ENCODE peak calls at places on chromosome 17, in nine cellular contexts. K, T, Q, X, N, I, C, W and E are unnamed samples.

GRCh38 chr17:350706-351435 is 1.7 kb downstream of the RPH3AL start:
- DNase-seq in K (no peak), T (no peak), Q (peak; percentile 77), X (no peak), N (peak; percentile 27), I (no peak), C (no peak), W (no peak), E (no peak)

GRCh38 chr17:29042679-29043538 is at the start of gene PIPOX:
- DNase-seq in K (no peak), T (no peak), Q (no peak), X (peak; percentile 15), N (peak; percentile 96), I (peak; percentile 63), C (peak; percentile 54), W (peak; percentile 92), E (peak; percentile 47)

GRCh38 chr17:38914741-38915638 is 10.4 kb upstream of the LASP1NB start:
- DNase-seq in K (no peak), T (peak; percentile 36), Q (no peak), X (no peak), N (peak; percentile 74), I (no peak), C (no peak), W (no peak), E (no peak)

GRCh38 chr17:21573961-21574610 is 118.2 kb upstream of the KCNJ18 start:
- DNase-seq in K (no peak), T (no peak), Q (no peak), X (peak; percentile 68), N (no peak), I (no peak), C (no peak), W (no peak), E (no peak)

GRCh38 chr17:74160656-74161500 is 42.6 kb upstream of the RPL38 start:
- DNase-seq in K (no peak), T (no peak), Q (no peak), X (no peak), N (peak; percentile 20), I (no peak), C (no peak), W (no peak), E (no peak)

GRCh38 chr17:60629120-60629519 is 29.1 kb downstream of the PPM1D start:
- DNase-seq in K (no peak), T (no peak), Q (no peak), X (no peak), N (no peak), I (no peak), C (no peak), W (no peak), E (no peak)

GRCh38 chr17:39573447-39574298 is 34.0 kb downstream of the NEUROD2 start:
- DNase-seq in K (peak; percentile 27), T (peak; percentile 86), Q (peak; percentile 63), X (peak; percentile 58), N (peak; percentile 83), I (no peak), C (no peak), W (peak; percentile 82), E (no peak)

GRCh38 chr17:81994593-81995462 is 17.4 kb downstream of the ASPSCR1 start:
- DNase-seq in K (no peak), T (no peak), Q (no peak), X (no peak), N (no peak), I (no peak), C (no peak), W (no peak), E (no peak)

GRCh38 chr17:63140255-63140654 is 174.2 kb downstream of the TANC2 start:
- DNase-seq in K (no peak), T (no peak), Q (peak; percentile 18), X (peak; percentile 58), N (no peak), I (no peak), C (no peak), W (no peak), E (peak; percentile 88)

GRCh38 chr17:63139356-63139755 is 173.3 kb downstream of the TANC2 start:
- DNase-seq in K (no peak), T (no peak), Q (no peak), X (no peak), N (no peak), I (no peak), C (no peak), W (no peak), E (no peak)

GRCh38 chr17:63138713-63139112 is 172.7 kb downstream of the TANC2 start:
- DNase-seq in K (no peak), T (no peak), Q (no peak), X (peak; percentile 57), N (no peak), I (no peak), C (no peak), W (no peak), E (no peak)

GRCh38 chr17:63137163-63137562 is 171.1 kb downstream of the TANC2 start:
- DNase-seq in K (no peak), T (no peak), Q (no peak), X (no peak), N (no peak), I (no peak), C (no peak), W (no peak), E (no peak)

GRCh38 chr17:63142836-63143235 is 176.8 kb downstream of the TANC2 start:
- DNase-seq in K (no peak), T (no peak), Q (no peak), X (no peak), N (no peak), I (no peak), C (no peak), W (no peak), E (no peak)
- H2AFZ ChIP-seq in K (no peak overlapping the region), T (no peak overlapping the region), Q (no peak overlapping the region), X (no peak overlapping the region), N (no peak overlapping the region), I (no peak overlapping the region), C (no peak overlapping the region), W (no peak overlapping the region), E (no peak overlapping the region)

DNA sequence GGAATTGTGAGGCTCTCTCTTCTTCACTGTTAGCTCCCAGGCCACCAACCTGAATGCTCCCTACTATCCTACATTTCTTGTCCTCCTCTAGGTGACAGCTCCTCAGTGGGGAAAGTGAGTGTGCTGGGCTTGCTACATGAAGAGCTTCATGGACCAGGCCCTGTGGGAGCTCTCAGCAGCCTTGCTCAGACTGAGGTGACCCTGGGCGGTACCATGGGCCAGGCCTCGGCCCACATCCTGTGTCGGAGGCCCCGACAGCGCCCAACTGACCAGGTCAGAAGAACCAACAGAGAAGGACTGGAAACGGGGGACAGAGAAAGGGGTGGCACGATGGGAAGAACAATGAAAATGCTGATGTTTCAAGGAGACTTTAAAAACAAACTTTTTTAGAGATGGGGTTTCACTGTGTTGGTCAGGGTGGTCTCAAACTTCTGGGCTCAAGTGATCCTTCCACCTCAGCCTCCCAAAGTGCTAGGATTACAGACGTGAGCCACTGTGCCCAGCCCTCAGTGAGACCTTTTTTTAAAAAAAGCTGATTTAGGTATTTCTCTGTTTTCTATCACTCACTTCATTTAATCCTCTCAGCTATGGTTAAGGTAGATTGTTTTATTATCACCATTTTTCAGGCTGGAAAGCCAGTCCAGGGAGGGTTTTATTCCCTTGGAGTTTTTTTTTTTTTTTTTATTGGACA is 4.9 kb downstream of the ELP5 start:
- DNase-seq in K (no peak), T (no peak), Q (no peak), X (no peak), N (no peak), I (no peak), C (no peak), W (no peak), E (no peak)
- H3K27ac ChIP-seq in K (peak overlapping the region; percentile 16), T (no peak overlapping the region), Q (no peak overlapping the region), X (no peak overlapping the region), N (no peak overlapping the region), I (no peak overlapping the region), C (no peak overlapping the region), W (no peak overlapping the region), E (no peak overlapping the region)

DNA sequence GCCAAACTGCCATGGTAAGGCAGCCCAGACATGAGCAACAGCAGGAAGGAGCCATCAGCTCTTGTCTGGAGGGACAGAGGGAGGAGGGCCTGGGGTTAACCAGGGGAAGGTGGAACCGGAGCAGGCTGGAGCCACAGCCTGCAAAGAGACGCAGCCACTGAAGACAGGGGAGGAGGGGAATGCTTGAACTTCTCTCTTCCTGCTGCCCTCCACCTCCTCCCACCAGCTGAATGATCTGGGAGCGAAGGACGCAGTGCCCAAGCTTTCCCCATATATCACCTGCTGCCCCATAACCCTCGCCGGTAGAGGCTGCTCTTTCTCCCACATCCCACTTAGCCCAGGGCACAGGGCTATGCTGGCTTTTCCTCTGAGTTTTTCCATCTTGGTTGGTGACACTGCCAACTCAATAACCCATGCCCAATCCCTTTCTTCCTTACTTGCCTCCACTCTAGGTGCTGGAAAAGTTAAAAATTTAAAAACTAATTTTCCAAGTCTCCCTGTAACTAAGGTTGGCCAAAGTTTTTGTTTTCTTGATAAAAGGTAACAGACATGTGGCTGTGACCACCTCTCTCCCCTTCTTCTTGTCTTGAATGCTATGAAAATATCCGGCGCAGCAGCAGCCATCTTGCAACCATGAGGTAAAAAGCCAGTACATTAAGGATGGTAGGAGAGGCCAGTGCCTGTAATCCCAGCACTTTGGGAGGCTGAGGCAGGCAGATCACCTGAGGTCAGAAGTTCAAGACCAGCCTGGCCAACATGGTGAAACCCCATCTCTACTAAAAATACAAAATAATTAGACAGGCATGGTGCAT is 21.8 kb upstream of the CACNG4 start:
- DNase-seq in K (no peak), T (no peak), Q (no peak), X (no peak), N (no peak), I (no peak), C (no peak), W (no peak), E (no peak)
- H2AFZ ChIP-seq in K (no peak overlapping the region), T (no peak overlapping the region), Q (no peak overlapping the region), X (no peak overlapping the region), N (no peak overlapping the region), I (peak overlapping the region; percentile 72), C (no peak overlapping the region), W (no peak overlapping the region), E (no peak overlapping the region)

GRCh38 chr17:41785876-41786226 is 660 bp downstream of the JUP start:
- DNase-seq in K (no peak), T (peak; percentile 65), Q (peak; percentile 77), X (no peak), N (peak; percentile 87), I (no peak), C (no peak), W (peak; percentile 57), E (peak; percentile 6)

GRCh38 chr17:41785091-41785875 is 1.2 kb downstream of the JUP start:
- DNase-seq in K (no peak), T (peak; percentile 45), Q (peak; percentile 11), X (no peak), N (peak; percentile 97), I (peak; percentile 90), C (peak; percentile 73), W (peak; percentile 94), E (no peak)

GRCh38 chr17:41786227-41787020 is at the start of gene JUP:
- DNase-seq in K (peak; percentile 99), T (peak; percentile 98), Q (peak; percentile 98), X (peak; percentile 99), N (peak; percentile 100), I (peak; percentile 99), C (peak; percentile 99), W (peak; percentile 100), E (peak; percentile 100)

GRCh38 chr17:41784207-41784744 is 2.2 kb downstream of the JUP start:
- DNase-seq in K (peak; percentile 69), T (peak; percentile 89), Q (peak; percentile 66), X (peak; percentile 71), N (peak; percentile 86), I (no peak), C (no peak), W (peak; percentile 76), E (no peak)

DNA sequence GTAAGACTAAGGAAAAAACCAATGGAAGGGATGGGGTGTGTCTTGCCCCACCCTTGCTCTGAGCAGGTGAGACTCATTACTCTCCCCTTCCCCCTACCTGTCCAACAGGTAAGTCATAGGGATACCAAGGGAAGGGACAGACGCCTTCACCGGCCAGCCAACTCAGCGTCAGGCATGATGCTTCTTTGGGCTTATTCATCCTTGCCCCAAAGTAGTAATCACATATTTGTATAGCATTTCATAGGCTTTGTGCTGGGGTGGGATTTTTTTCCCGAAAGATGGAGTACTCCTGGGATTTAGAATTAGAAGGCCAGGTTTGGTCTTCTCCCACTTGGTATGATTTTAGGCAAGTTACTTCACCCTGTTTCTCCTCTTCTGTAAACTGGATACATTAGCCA is 509 bp upstream of the JUP start:
- DNase-seq in K (no peak), T (no peak), Q (no peak), X (no peak), N (no peak), I (no peak), C (no peak), W (no peak), E (no peak)
- H3K27ac ChIP-seq in K (peak overlapping the region; percentile 17), T (no peak overlapping the region), Q (peak overlapping the region; percentile 67), X (no peak overlapping the region), N (no peak overlapping the region), I (no peak overlapping the region), C (no peak overlapping the region), W (no peak overlapping the region), E (no peak overlapping the region)